ENCODE peak calls at places on chromosomes 4 and X, in five cellular contexts. Y is sigmoid colon, O is lower lobe of right lung, L is cardiac muscle cell, F is foreskin fibroblast. A is an unnamed sample.

GRCh38 chr4:152278505-152279301 is 257.2 kb downstream of the FBXW7 start:
- DNase-seq in Y (no peak), O (peak; percentile 47), L (no peak), F (no peak), A (no peak)

GRCh38 chr4:25879991-25880641 is 17.3 kb upstream of the SEL1L3 start:
- DNase-seq in Y (no peak), O (no peak), L (no peak), F (no peak), A (no peak)

GRCh38 chr4:10605746-10606482 is 78.7 kb downstream of the CLNK start:
- DNase-seq in Y (no peak), O (no peak), L (no peak), F (peak; percentile 42), A (no peak)

GRCh38 chr4:3252831-3253641 is 4.1 kb downstream of the MSANTD1 start:
- DNase-seq in Y (peak; percentile 63), O (peak; percentile 45), L (no peak), F (no peak), A (no peak)

GRCh38 chrX:113551919-113552318 is 711.3 kb upstream of the AMOT start:
- DNase-seq in Y (no peak), O (no peak), L (no peak), F (no peak), A (no peak)

GRCh38 chr4:73683033-73683432 is 57.3 kb upstream of the CXCL8 start:
- DNase-seq in Y (no peak), O (no peak), L (no peak), F (no peak), A (no peak)

GRCh38 chr4:38119663-38120374 is 159.6 kb downstream of the PTTG2 start:
- DNase-seq in Y (no peak), O (no peak), L (no peak), F (peak; percentile 85), A (no peak)

GRCh38 chr4:75498041-75498440 is 16.2 kb downstream of the RCHY1 start:
- DNase-seq in Y (no peak), O (no peak), L (no peak), F (no peak), A (no peak)

GRCh38 chrX:17990542-17990941 is 129.4 kb upstream of the RAI2 start:
- DNase-seq in Y (no peak), O (no peak), L (no peak), F (no peak), A (no peak)

GRCh38 chr4:188132232-188132631 is 7.0 kb upstream of the TRIML1 start:
- DNase-seq in Y (no peak), O (no peak), L (no peak), F (no peak), A (peak; percentile 19)

GRCh38 chr4:145487626-145488025 is 6.0 kb downstream of the SMAD1 start:
- DNase-seq in Y (no peak), O (no peak), L (no peak), F (no peak), A (no peak)

GRCh38 chr4:163622351-163623051 is 128.0 kb downstream of the TMA16 start:
- DNase-seq in Y (no peak), O (no peak), L (no peak), F (no peak), A (no peak)

GRCh38 chr4:138602664-138603063 is 360.5 kb upstream of the SLC7A11 start:
- DNase-seq in Y (no peak), O (no peak), L (no peak), F (no peak), A (no peak)

GRCh38 chrX:65488496-65488895 is 46.1 kb downstream of the LAS1L start:
- DNase-seq in Y (no peak), O (no peak), L (no peak), F (peak; percentile 12), A (no peak)

GRCh38 chrX:99184153-99184552 is 1225.9 kb downstream of the PCDH19 start:
- DNase-seq in Y (no peak), O (no peak), L (no peak), F (no peak), A (no peak)

GRCh38 chrX:96006281-96006680 is 678.4 kb upstream of the DIAPH2 start:
- DNase-seq in Y (no peak), O (no peak), L (no peak), F (no peak), A (no peak)

GRCh38 chr4:168710353-168710946 is 213.6 kb downstream of the PALLD start:
- DNase-seq in Y (no peak), O (no peak), L (peak; percentile 48), F (peak; percentile 56), A (no peak)

GRCh38 chrX:134512566-134512965 is 52.6 kb downstream of the HPRT1 start:
- DNase-seq in Y (no peak), O (no peak), L (no peak), F (peak; percentile 61), A (no peak)

GRCh38 chr4:74675673-74676279 is 118.5 kb downstream of the BTC start:
- DNase-seq in Y (no peak), O (no peak), L (peak; percentile 55), F (peak; percentile 54), A (no peak)

GRCh38 chr4:98166025-98166730 is 22.9 kb upstream of the STPG2 start:
- DNase-seq in Y (no peak), O (no peak), L (no peak), F (no peak), A (no peak)

GRCh38 chrX:104284407-104285000 is 29.8 kb upstream of the ESX1 start:
- DNase-seq in Y (no peak), O (no peak), L (no peak), F (no peak), A (no peak)

GRCh38 chr4:186190456-186191265 is 706 bp upstream of the CYP4V2 start:
- DNase-seq in Y (peak; percentile 75), O (no peak), L (peak; percentile 60), F (peak; percentile 6), A (no peak)
- TF ChIP-seq CTCF in Y (no peak), O (no peak), L (peak; percentile 7), F (peak; percentile 4), A (peak; percentile 18)

GRCh38 chr4:16082424-16083216 is 1.2 kb downstream of the PROM1 start:
- DNase-seq in Y (no peak), O (peak; percentile 67), L (peak; percentile 88), F (no peak), A (no peak)
- TF ChIP-seq CTCF in Y (no peak), O (no peak), L (no peak), F (no peak), A (no peak)

DNA sequence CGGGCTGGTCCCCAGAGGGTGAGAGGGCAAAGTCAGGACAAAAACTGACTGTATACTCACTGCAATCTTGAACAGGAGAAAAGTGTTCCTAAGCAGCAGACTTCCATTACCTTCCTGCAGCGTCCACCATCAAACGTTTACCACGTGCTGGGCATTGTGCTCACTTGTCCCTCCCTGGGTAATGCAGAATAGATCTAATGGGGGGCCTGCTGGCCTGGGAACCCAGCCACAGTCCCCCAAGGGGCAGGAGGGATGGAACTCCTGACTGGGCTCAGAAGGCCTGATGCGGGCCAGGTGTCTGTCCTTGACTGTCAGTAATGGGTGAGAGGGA is 37.6 kb upstream of the FAM156A start:
- DNase-seq in Y (no peak), O (no peak), L (no peak), F (no peak), A (no peak)
- TF ChIP-seq CTCF in Y (no peak), O (no peak), L (no peak), F (no peak), A (no peak)

DNA sequence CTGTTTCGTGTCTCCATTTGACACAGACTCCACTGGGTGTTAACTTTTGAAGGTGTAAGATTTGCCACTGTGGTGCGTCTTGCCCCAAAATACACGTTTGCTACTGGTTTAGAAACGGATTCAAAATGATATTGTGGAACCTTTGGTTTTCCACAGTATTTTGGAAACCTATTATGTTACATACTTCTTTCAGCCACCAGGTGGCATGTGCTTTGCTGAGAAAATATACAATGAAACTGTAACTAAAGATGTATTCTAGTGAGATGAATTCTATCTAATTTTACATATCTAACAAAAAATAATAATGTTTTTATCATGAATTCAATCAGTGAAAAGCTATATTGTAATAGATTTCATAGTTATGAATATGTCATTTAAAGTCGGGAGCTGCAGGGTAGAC is 28.4 kb upstream of the SLITRK4 start:
- DNase-seq in Y (no peak), O (no peak), L (peak; percentile 30), F (no peak), A (no peak)
- TF ChIP-seq CTCF in Y (peak; percentile 48), O (peak; percentile 35), L (peak; percentile 55), F (peak; percentile 31), A (peak; percentile 61)

DNA sequence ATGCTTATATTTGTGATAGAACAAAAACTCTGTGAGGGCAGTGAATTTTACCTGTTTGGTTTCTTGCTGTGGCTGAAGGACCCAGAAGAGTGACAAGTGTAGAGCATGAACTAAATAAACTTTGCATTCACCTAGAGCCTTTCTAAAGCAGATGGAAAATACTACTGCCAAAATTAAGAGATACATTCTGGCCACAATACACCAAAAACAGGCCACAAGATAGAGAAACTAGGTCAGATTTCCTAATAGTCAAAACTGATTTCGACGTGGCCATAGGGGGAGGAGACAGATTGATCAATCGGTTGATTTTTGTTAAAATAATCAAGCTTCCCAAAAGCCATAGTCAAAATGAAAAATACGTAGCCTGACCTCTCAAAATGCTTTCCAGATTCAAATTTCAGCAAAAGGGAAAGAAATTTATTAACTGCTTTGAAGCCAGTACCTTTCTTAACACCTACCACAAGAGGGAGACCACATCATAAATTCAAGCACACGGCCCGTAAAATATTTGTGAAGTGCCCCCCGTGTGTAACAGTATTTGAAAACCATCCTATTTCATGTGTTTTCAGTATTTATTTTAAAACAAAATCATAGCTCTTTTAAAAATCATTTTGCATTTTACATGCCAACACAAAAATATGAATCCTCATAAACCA is 132.4 kb downstream of the CORIN start:
- DNase-seq in Y (no peak), O (no peak), L (peak; percentile 66), F (no peak), A (no peak)
- TF ChIP-seq CTCF in Y (no peak), O (peak; percentile 27), L (peak; percentile 33), F (peak; percentile 30), A (peak; percentile 53)

DNA sequence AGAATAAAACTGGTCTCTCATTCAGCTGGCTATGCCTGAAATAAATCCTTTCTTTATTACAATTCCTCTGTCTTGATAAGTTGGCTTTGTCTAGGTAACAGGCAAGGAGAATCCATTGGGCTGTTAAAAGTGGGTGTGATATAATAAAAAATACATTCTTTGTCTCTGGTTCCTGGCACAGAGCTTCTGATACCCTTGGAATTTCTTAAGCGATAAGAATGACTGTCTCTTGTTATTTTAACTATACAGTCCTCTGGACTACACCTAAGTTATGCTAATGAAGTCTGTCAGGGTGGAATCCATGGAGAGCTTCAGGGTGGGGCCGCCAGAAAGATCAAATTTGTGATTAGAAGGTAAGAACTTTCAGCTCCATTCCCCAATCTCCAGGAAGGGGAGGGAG is 44.5 kb upstream of the TNIP3 start:
- DNase-seq in Y (no peak), O (no peak), L (no peak), F (no peak), A (no peak)
- TF ChIP-seq CTCF in Y (no peak), O (no peak), L (no peak), F (no peak), A (no peak)